ENCODE peak calls at places on chromosomes 6 and 20, in six cellular contexts. K is heart left ventricle, U is tibial artery, C is A549, H is ascending aorta, A is colonic mucosa. V is an unnamed sample.

GRCh38 chr6:2229742-2230141 is 15.7 kb downstream of the GMDS start:
- DNase-seq in K (no peak), U (no peak), C (no peak), H (no peak), A (no peak), V (no peak)

GRCh38 chr20:49513009-49513408 is 30.5 kb upstream of the KCNB1 start:
- DNase-seq in K (no peak), U (no peak), C (no peak), H (no peak), A (no peak), V (no peak)

GRCh38 chr6:142255785-142256184 is 46.0 kb upstream of the ADGRG6 start:
- DNase-seq in K (no peak), U (no peak), C (no peak), H (no peak), A (no peak), V (no peak)

GRCh38 chr20:19683168-19683567 is 74.9 kb upstream of the RIN2 start:
- DNase-seq in K (no peak), U (no peak), C (no peak), H (peak), A (no peak), V (no peak)

GRCh38 chr6:130306377-130306776 is 59.4 kb upstream of the TMEM200A start:
- DNase-seq in K (no peak), U (no peak), C (no peak), H (no peak), A (no peak), V (no peak)

GRCh38 chr6:107532707-107533106 is 42.8 kb downstream of the SOBP start:
- DNase-seq in K (peak), U (peak), C (no peak), H (no peak), A (no peak), V (no peak)

GRCh38 chr6:31821301-31822037 is 6.1 kb upstream of the HSPA1B start:
- DNase-seq in K (peak), U (peak), C (peak), H (peak), A (peak), V (peak)

GRCh38 chr20:35436175-35436568 is 1.9 kb downstream of the GDF5 start:
- DNase-seq in K (no peak), U (no peak), C (no peak), H (no peak), A (no peak), V (no peak)

GRCh38 chr20:444862-445426 is 17.4 kb downstream of the TBC1D20 start:
- DNase-seq in K (no peak), U (no peak), C (no peak), H (no peak), A (no peak), V (no peak)

GRCh38 chr6:85458782-85459181 is 8.9 kb downstream of the NT5E start:
- DNase-seq in K (no peak), U (no peak), C (no peak), H (no peak), A (no peak), V (no peak)

GRCh38 chr6:145895802-145896201 is 68.4 kb downstream of the SHPRH start:
- DNase-seq in K (no peak), U (no peak), C (peak), H (no peak), A (no peak), V (no peak)

GRCh38 chr6:56927538-56928453 is 27.1 kb upstream of the BEND6 start:
- DNase-seq in K (no peak), U (no peak), C (no peak), H (no peak), A (no peak), V (no peak)

GRCh38 chr6:166765234-166765541 is 138.1 kb upstream of the RPS6KA2 start:
- DNase-seq in K (no peak), U (no peak), C (no peak), H (no peak), A (no peak), V (no peak)

GRCh38 chr6:116111552-116112528 is 11.2 kb downstream of the NT5DC1 start:
- DNase-seq in K (no peak), U (no peak), C (peak), H (no peak), A (peak), V (no peak)

DNA sequence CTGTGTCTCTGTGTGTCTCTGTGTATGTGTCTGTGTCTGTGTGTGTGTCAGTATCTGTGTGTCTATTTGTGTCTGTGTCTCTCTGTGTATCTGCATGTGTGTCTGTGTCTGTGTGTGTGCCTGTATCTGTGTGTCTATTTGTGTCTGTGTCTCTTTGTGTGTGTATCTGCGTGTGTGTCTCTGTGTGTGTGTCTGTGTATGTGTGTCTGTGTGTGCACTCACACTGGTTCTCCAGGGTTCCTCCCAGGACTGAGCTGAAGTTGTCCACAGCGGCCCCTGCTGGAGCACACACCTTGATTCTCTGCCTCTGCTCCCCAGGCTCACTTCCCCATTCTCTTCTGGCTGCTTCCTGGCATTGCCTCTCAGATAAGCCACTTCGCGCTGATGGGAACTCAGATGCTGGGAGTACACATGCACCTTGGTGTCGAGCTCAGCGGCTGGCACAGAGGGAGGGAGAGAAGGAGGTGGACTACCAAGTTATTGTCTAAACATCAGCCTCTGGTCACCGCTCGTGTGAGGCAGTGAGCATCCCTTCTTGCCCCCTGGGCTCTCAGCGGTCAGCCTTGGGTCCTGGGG is 105.0 kb upstream of the NXT1 start:
- DNase-seq in K (peak), U (peak), C (peak), H (peak), A (peak), V (peak)
- TF ChIP-seq CTCF in K (peak), U (peak), C (peak), H (peak), A (peak), V (peak)

GRCh38 chr6:33585403-33586107 is 5.5 kb upstream of the BAK1 start:
- DNase-seq in K (peak), U (peak), C (peak), H (peak), A (peak), V (peak)

GRCh38 chr6:33586108-33586640 is 6.1 kb upstream of the BAK1 start:
- DNase-seq in K (no peak), U (no peak), C (no peak), H (no peak), A (no peak), V (no peak)

GRCh38 chr6:33584700-33585402 is 4.8 kb upstream of the BAK1 start:
- DNase-seq in K (no peak), U (no peak), C (no peak), H (no peak), A (no peak), V (no peak)

GRCh38 chr6:33581186-33581585 is 1.1 kb upstream of the BAK1 start:
- DNase-seq in K (no peak), U (no peak), C (no peak), H (no peak), A (no peak), V (no peak)

GRCh38 chr6:33583591-33584155 is 3.6 kb upstream of the BAK1 start:
- DNase-seq in K (no peak), U (no peak), C (peak), H (no peak), A (no peak), V (no peak)
- TF ChIP-seq CTCF in K (no peak), U (no peak), C (peak), H (no peak), A (no peak), V (no peak)

GRCh38 chr6:43386492-43386891 is 17.0 kb upstream of the ZNF318 start:
- DNase-seq in K (no peak), U (no peak), C (no peak), H (no peak), A (no peak), V (no peak)
- TF ChIP-seq CTCF in K (no peak), U (peak), C (no peak), H (no peak), A (peak), V (no peak)

GRCh38 chr6:111639266-111639665 is 33.6 kb upstream of the TRAF3IP2 start:
- DNase-seq in K (no peak), U (no peak), C (no peak), H (no peak), A (no peak), V (no peak)

GRCh38 chr6:111644893-111645430 is 39.3 kb upstream of the TRAF3IP2 start:
- DNase-seq in K (no peak), U (no peak), C (no peak), H (no peak), A (no peak), V (no peak)

GRCh38 chr6:111646034-111646433 is 40.4 kb upstream of the TRAF3IP2 start:
- DNase-seq in K (no peak), U (no peak), C (no peak), H (no peak), A (no peak), V (no peak)

GRCh38 chr6:111646942-111647341 is 41.3 kb upstream of the TRAF3IP2 start:
- DNase-seq in K (peak), U (peak), C (no peak), H (no peak), A (no peak), V (no peak)

GRCh38 chr6:111642463-111643158 is 36.9 kb upstream of the TRAF3IP2 start:
- DNase-seq in K (peak), U (peak), C (peak), H (peak), A (peak), V (peak)
- TF ChIP-seq CTCF in K (peak), U (peak), C (peak), H (peak), A (peak), V (peak)

GRCh38 chr6:36760685-36761435 is 63.2 kb downstream of the RAB44 start:
- DNase-seq in K (no peak), U (no peak), C (no peak), H (no peak), A (no peak), V (no peak)
- TF ChIP-seq CTCF in K (no peak), U (no peak), C (no peak), H (no peak), A (no peak), V (no peak)

GRCh38 chr6:113488812-113489685 is 368.1 kb upstream of the MARCKS start:
- DNase-seq in K (no peak), U (no peak), C (no peak), H (no peak), A (no peak), V (no peak)
- TF ChIP-seq CTCF in K (no peak), U (no peak), C (no peak), H (no peak), A (no peak), V (no peak)

DNA sequence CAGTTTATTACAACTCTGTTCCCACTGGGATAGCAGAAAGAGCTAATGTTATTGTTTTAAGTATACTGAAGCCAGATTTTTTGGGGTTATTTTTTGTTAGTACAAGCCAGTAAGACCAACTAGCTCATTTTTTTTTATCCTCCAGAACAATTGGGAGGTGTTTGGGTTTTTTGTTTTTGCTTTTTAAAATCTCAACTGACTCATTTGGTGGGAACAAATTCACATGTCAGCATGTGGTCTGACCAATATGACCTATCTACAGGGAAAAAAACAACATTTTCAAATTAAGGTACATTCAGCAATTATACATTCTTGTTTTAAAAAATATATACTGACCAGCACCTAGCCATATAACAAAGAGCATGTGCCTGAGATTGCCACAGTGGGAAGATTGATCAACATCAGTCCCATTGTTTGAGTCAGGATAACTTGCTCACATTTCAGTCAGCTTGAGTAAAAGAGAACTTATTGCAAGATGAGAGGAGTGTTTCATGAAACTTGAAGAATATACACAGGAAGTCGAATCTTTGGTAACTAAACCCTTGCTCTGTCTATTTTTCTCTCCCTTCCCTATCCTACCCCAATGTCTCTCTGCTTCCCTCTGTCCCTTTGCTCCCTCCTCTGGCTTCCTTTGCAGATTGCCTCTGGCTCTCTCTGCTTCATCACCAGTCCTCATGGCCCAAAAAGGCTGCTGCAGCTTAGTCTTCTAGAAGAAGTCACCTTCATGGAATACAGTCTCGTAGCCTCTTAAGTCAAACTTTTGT is 163.2 kb upstream of the TAB2 start:
- DNase-seq in K (no peak), U (no peak), C (no peak), H (no peak), A (no peak), V (no peak)
- TF ChIP-seq CTCF in K (no peak), U (no peak), C (no peak), H (no peak), A (no peak), V (no peak)

GRCh38 chr6:109059591-109060021 is 35.0 kb downstream of the SESN1 start:
- DNase-seq in K (no peak), U (no peak), C (no peak), H (no peak), A (no peak), V (peak)
- TF ChIP-seq CTCF in K (peak), U (no peak), C (peak), H (no peak), A (no peak), V (no peak)

GRCh38 chr6:14317616-14318015 is 200.0 kb downstream of the CD83 start:
- DNase-seq in K (no peak), U (no peak), C (no peak), H (no peak), A (no peak), V (no peak)

GRCh38 chr6:14320342-14320741 is 202.8 kb downstream of the CD83 start:
- DNase-seq in K (no peak), U (no peak), C (no peak), H (no peak), A (no peak), V (no peak)

GRCh38 chr6:14324042-14324441 is 206.5 kb downstream of the CD83 start:
- DNase-seq in K (no peak), U (no peak), C (no peak), H (no peak), A (no peak), V (no peak)

GRCh38 chr6:14322841-14323240 is 205.3 kb downstream of the CD83 start:
- DNase-seq in K (no peak), U (no peak), C (no peak), H (no peak), A (no peak), V (no peak)

DNA sequence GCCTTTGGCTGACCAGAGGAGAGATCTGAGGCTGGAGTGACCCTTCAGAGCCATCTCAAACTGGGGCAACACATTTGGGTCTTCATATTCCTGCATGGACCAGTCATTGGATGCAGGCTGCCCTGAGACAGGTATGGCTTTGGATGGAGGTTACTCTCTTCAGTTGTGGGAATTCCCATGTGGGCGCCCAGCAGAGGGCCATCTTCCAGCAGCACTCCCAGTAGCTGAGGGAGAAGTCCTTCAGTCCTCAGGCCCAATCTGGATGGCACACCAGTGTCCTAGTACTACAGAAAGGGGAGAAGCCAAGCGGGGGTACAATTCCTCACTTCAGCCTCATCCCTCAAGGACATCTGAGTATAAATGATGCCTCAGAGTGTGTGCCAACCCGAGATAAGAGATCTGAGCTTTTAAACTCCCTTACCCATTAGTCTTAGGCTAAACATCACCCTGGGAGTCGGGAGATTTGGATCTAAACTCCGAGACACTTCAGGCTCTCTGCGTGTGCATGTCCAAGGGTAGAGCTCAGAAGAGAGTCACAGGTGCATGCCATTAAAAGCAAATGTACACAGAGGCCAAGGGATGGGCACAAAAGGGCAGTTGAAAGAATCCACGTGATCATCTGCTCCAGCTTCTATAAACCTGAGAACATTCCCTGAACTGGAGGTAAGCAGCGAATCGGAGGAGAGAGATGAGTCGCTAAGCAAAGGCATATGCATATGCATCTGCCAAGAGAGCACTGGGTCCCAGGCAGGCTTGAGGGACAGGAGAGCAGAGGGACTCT is 204.6 kb downstream of the CD83 start:
- DNase-seq in K (no peak), U (no peak), C (no peak), H (no peak), A (peak), V (no peak)
- TF ChIP-seq CTCF in K (no peak), U (no peak), C (no peak), H (no peak), A (no peak), V (no peak)